ENCODE peak calls at places on chromosomes 7 and 10, in seven cellular contexts. U is OCI-LY7, I is adrenal gland, H is esophagus muscularis mucosa, Z is fibroblast of lung, L is colonic mucosa, N is K562. Q is an unnamed sample.

GRCh38 chr10:102519246-102519805 is 15.6 kb downstream of the SUFU start:
- DNase-seq in N (no peak), I (no peak), L (no peak), H (no peak), U (no peak), Z (no peak), Q (no peak)

GRCh38 chr7:107691713-107692112 is 31.1 kb downstream of the SLC26A4 start:
- DNase-seq in N (no peak), I (no peak), L (no peak), U (no peak), Z (peak), H (peak), Q (no peak)

GRCh38 chr10:27611209-27611608 is 107.1 kb downstream of the RAB18 start:
- DNase-seq in H (no peak), N (no peak), I (no peak), Z (peak), U (no peak), L (no peak), Q (no peak)

GRCh38 chr10:89373916-89374711 is 3.7 kb upstream of the IFIT1B start:
- DNase-seq in Z (peak), N (peak), I (peak), H (peak), L (peak), U (no peak), Q (peak)

GRCh38 chr7:50339990-50340500 is 35.5 kb downstream of the IKZF1 start:
- DNase-seq in I (no peak), U (peak), L (no peak), N (peak), Z (no peak), H (no peak), Q (no peak)

GRCh38 chr10:24691113-24691512 is 32.6 kb downstream of the ARHGAP21 start:
- DNase-seq in I (no peak), N (no peak), L (no peak), Z (no peak), H (no peak), U (no peak), Q (no peak)

GRCh38 chr10:61896854-61897661 is 4.4 kb upstream of the ARID5B start:
- DNase-seq in Z (peak), H (no peak), I (peak), L (peak), N (peak), U (peak), Q (peak)

GRCh38 chr7:79923953-79924352 is 210.7 kb upstream of the GNAI1 start:
- DNase-seq in U (no peak), L (no peak), I (no peak), Z (peak), N (no peak), H (no peak), Q (no peak)

GRCh38 chr7:42144253-42145002 is 92.6 kb downstream of the GLI3 start:
- DNase-seq in Z (peak), L (no peak), I (no peak), H (no peak), N (no peak), U (no peak), Q (no peak)

GRCh38 chr7:149715476-149715875 is 57.9 kb downstream of the ZNF467 start:
- DNase-seq in L (no peak), H (no peak), I (no peak), Z (no peak), U (no peak), N (no peak), Q (no peak)

GRCh38 chr10:115915429-115915828 is 357.6 kb downstream of the GFRA1 start:
- DNase-seq in H (no peak), I (no peak), U (no peak), N (no peak), Z (no peak), L (no peak), Q (no peak)

GRCh38 chr7:76008156-76008687 is 13.8 kb upstream of the TMEM120A start:
- DNase-seq in N (no peak), H (no peak), Z (no peak), L (no peak), U (no peak), I (no peak), Q (no peak)

GRCh38 chr7:107582906-107583305 is 2.9 kb downstream of the BCAP29 start:
- DNase-seq in Z (no peak), I (no peak), U (no peak), L (no peak), H (no peak), N (no peak), Q (no peak)

GRCh38 chr7:111796671-111797070 is 234.4 kb upstream of the IMMP2L start:
- DNase-seq in H (no peak), N (peak), L (no peak), U (peak), Z (peak), I (no peak), Q (no peak)

GRCh38 chr10:46092523-46093195 is 46.6 kb upstream of the MSMB start:
- DNase-seq in I (no peak), N (no peak), H (peak), L (no peak), Z (no peak), U (peak), Q (no peak)

GRCh38 chr10:11373626-11374310 is 237.7 kb downstream of the USP6NL start:
- DNase-seq in N (no peak), I (no peak), L (no peak), H (no peak), U (no peak), Z (peak), Q (no peak)

GRCh38 chr7:91181949-91182348 is 82.3 kb upstream of the FZD1 start:
- DNase-seq in I (no peak), L (no peak), N (no peak), U (no peak), H (no peak), Z (peak), Q (no peak)

GRCh38 chr10:1048349-1048731 is 579 bp downstream of the IDI1 start:
- DNase-seq in L (no peak), U (no peak), I (peak), N (no peak), H (no peak), Z (peak), Q (peak)

GRCh38 chr10:1049425-1049958 is 573 bp upstream of the IDI1 start:
- DNase-seq in H (no peak), N (no peak), I (no peak), L (no peak), Z (peak), U (no peak), Q (no peak)

GRCh38 chr10:1050145-1050544 is 1.2 kb upstream of the IDI1 start:
- DNase-seq in H (no peak), N (peak), U (peak), L (peak), Z (peak), I (no peak), Q (no peak)

GRCh38 chr10:1048732-1049424 is at the start of gene IDI1:
- DNase-seq in Z (peak), H (peak), N (peak), U (peak), L (peak), I (peak), Q (peak)

DNA sequence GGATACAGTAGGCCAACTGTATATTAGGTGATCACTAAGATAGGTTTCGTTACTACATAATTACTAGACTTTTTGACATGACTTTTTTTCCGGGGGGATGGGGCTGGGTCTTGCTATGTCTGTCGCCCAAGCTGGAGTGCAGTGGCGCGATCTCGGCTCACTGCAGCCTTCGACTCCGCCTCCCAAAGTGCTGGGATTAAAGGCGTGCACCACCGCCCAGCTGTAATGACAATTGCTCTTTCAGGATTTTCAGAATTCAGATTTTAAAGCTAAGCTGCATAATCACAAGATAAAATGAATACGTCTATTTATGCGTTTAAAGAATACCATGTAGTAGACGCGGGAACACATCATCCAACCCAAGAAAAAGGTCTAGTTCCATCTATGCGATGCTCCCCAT is 982 bp downstream of the IDI1 start:
- DNase-seq in I (peak), U (peak), H (no peak), L (peak), N (peak), Z (no peak), Q (no peak)
- H3K27ac ChIP-seq in I (peak), U (peak), H (peak), L (peak), N (peak), Z (peak), Q (peak)

GRCh38 chr7:22854158-22855048 is 31.8 kb upstream of the TOMM7 start:
- DNase-seq in N (peak), L (peak), Z (peak), I (peak), H (peak), U (peak), Q (peak)
- TF ChIP-seq CTCF in N (no peak), L (peak), Z (peak), I (peak), H (no peak), U (peak), Q (peak)

GRCh38 chr7:147915781-147916180 is 674.8 kb upstream of the C7orf33 start:
- DNase-seq in Z (no peak), U (no peak), H (no peak), I (no peak), N (no peak), L (no peak), Q (no peak)

GRCh38 chr7:147916573-147916972 is 674.0 kb upstream of the C7orf33 start:
- DNase-seq in H (no peak), N (no peak), Z (no peak), I (no peak), L (no peak), U (no peak), Q (no peak)

GRCh38 chr7:147911224-147911623 is 679.3 kb upstream of the C7orf33 start:
- DNase-seq in N (no peak), Z (no peak), L (no peak), U (no peak), I (no peak), H (no peak), Q (no peak)

GRCh38 chr7:147909712-147910111 is 680.9 kb upstream of the C7orf33 start:
- DNase-seq in I (no peak), U (no peak), N (no peak), H (no peak), Z (no peak), L (no peak), Q (no peak)

GRCh38 chr7:147913239-147913638 is 677.3 kb upstream of the C7orf33 start:
- DNase-seq in I (no peak), U (no peak), L (no peak), Z (no peak), N (no peak), H (no peak), Q (no peak)
- H3K27ac ChIP-seq in I (no peak), U (no peak), L (no peak), Z (no peak), N (no peak), H (no peak), Q (no peak)

DNA sequence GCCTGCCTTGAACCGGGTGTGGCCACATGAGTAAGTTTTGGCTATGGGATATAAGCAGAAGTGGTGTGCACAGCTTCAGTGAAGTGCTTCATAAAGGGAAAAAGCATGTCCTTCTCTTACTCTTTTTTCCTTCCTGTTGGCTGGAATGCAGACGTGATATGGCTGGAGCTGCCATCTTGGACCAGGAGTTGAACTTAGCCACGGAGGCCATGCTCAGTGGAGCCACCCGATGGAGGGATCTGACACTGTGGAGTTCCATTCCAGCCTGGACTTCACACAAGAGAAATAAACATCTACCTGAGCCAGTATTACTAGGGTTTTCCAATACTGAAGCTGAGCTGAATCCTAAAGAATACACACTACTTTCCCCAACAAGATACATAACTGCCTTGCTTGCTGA is 52.3 kb downstream of the CCDC3 start:
- DNase-seq in H (peak), L (no peak), U (no peak), Z (no peak), N (peak), I (no peak), Q (no peak)
- TF ChIP-seq CTCF in H (no peak), L (no peak), U (peak), Z (no peak), N (peak), I (no peak), Q (no peak)

Q was measured in body of pancreas.